ENCODE peak calls at places on chromosome 14, in five cellular contexts. V is body of pancreas; Y is breast epithelium; B is lung; R is CD8-positive, alpha-beta T cell. S is an unnamed sample.

GRCh38 chr14:101731187-101732080 is 30.1 kb upstream of the PPP2R5C start:
- DNase-seq in R (peak), V (peak), Y (peak), B (peak), S (peak)

GRCh38 chr14:89956294-89957009 is 725 bp downstream of the TDP1 start:
- DNase-seq in Y (peak), V (peak), R (peak), B (peak), S (peak)

GRCh38 chr14:51328089-51328941 is 88.3 kb downstream of the TMX1 start:
- DNase-seq in R (no peak), V (no peak), B (no peak), Y (peak), S (peak)

GRCh38 chr14:78598046-78598652 is 428.0 kb downstream of the NRXN3 start:
- DNase-seq in V (peak), B (peak), R (peak), Y (no peak), S (peak)

GRCh38 chr14:49857427-49858003 is 4.9 kb upstream of the NEMF start:
- DNase-seq in R (no peak), B (no peak), Y (no peak), V (no peak), S (no peak)

GRCh38 chr14:76584271-76584702 is 177.0 kb upstream of the VASH1 start:
- DNase-seq in R (no peak), Y (no peak), B (no peak), V (peak), S (peak)

GRCh38 chr14:70213721-70214282 is 25.1 kb upstream of the SLC8A3 start:
- DNase-seq in Y (no peak), R (no peak), B (no peak), V (no peak), S (no peak)

GRCh38 chr14:24630872-24631477 is 3.0 kb downstream of the GZMB start:
- DNase-seq in V (peak), B (peak), R (no peak), Y (peak), S (peak)

GRCh38 chr14:44163946-44164345 is 343.1 kb downstream of the FSCB start:
- DNase-seq in Y (no peak), B (no peak), R (no peak), V (no peak), S (no peak)

GRCh38 chr14:103629503-103630121 is 601 bp downstream of the KLC1 start:
- DNase-seq in Y (peak), R (peak), V (peak), B (peak), S (peak)

GRCh38 chr14:101489092-101489760 is 72.1 kb upstream of the DIO3 start:
- DNase-seq in R (peak), B (no peak), V (no peak), Y (no peak), S (no peak)

GRCh38 chr14:82725188-82725587 is 1191.5 kb upstream of the SEL1L start:
- DNase-seq in B (no peak), Y (no peak), V (no peak), R (no peak), S (no peak)

GRCh38 chr14:85296466-85297210 is 233.3 kb upstream of the FLRT2 start:
- DNase-seq in V (no peak), R (no peak), B (no peak), Y (no peak), S (no peak)

GRCh38 chr14:94571950-94572349 is 9.3 kb upstream of the SERPINA5 start:
- DNase-seq in B (no peak), Y (no peak), V (peak), R (no peak), S (no peak)

GRCh38 chr14:65791551-65791981 is 379.0 kb downstream of the FUT8 start:
- DNase-seq in V (no peak), R (no peak), Y (no peak), B (no peak), S (no peak)

GRCh38 chr14:49594347-49595089 is 4.2 kb upstream of the LRR1 start:
- DNase-seq in Y (no peak), R (no peak), B (peak), V (no peak), S (no peak)

GRCh38 chr14:32938719-32939253 is at the start of gene NPAS3:
- DNase-seq in R (no peak), V (peak), B (no peak), Y (no peak), S (no peak)

GRCh38 chr14:94612580-94613554 is 676 bp downstream of the SERPINA3 start:
- DNase-seq in Y (no peak), B (no peak), V (no peak), R (no peak), S (no peak)

GRCh38 chr14:67539116-67539515 is 6.0 kb downstream of the PLEKHH1 start:
- DNase-seq in B (no peak), V (no peak), R (no peak), Y (no peak), S (no peak)

GRCh38 chr14:78227466-78228077 is 57.4 kb downstream of the NRXN3 start:
- DNase-seq in V (no peak), B (no peak), Y (no peak), R (no peak), S (no peak)

GRCh38 chr14:56342419-56342901 is 224.2 kb downstream of the PELI2 start:
- DNase-seq in R (no peak), V (no peak), Y (no peak), B (no peak), S (no peak)

GRCh38 chr14:95562892-95563685 is 28.2 kb downstream of the GLRX5 start:
- DNase-seq in B (peak), Y (no peak), V (no peak), R (no peak), S (peak)

GRCh38 chr14:52106853-52107252 is 38.0 kb upstream of the NID2 start:
- DNase-seq in B (no peak), V (no peak), R (no peak), Y (no peak), S (no peak)

GRCh38 chr14:91349481-91350074 is 68.0 kb downstream of the CCDC88C start:
- DNase-seq in R (no peak), V (no peak), Y (no peak), B (no peak), S (no peak)

GRCh38 chr14:94907626-94908261 is 137.8 kb upstream of the GSC start:
- DNase-seq in B (no peak), Y (no peak), V (no peak), R (no peak), S (no peak)

GRCh38 chr14:21860172-21860571 is 186.6 kb upstream of the OR4E1 start:
- DNase-seq in R (no peak), Y (no peak), V (no peak), B (no peak), S (no peak)

GRCh38 chr14:96091149-96091693 is 52.1 kb downstream of the C14orf132 start:
- DNase-seq in V (no peak), Y (no peak), R (no peak), B (no peak), S (peak)

GRCh38 chr14:84961637-84962036 is 568.3 kb upstream of the FLRT2 start:
- DNase-seq in B (no peak), R (no peak), V (no peak), Y (no peak), S (no peak)

GRCh38 chr14:21978184-21978998 is 304.8 kb upstream of the OR4E1 start:
- DNase-seq in B (peak), R (peak), V (peak), Y (no peak), S (peak)

GRCh38 chr14:50210074-50210473 is 21.3 kb downstream of the SOS2 start:
- DNase-seq in R (no peak), V (no peak), B (no peak), Y (no peak), S (no peak)

GRCh38 chr14:77068515-77069200 is 29.4 kb upstream of the CIPC start:
- DNase-seq in V (no peak), R (no peak), B (no peak), Y (no peak), S (no peak)

GRCh38 chr14:34851395-34851794 is 23.8 kb downstream of the BAZ1A start:
- DNase-seq in B (no peak), V (no peak), R (no peak), Y (no peak), S (no peak)
- TF ChIP-seq CTCF in B (no peak), V (no peak), R (no peak), Y (no peak), S (no peak)

GRCh38 chr14:23530360-23531055 is 21.1 kb downstream of the ZFHX2 start:
- DNase-seq in B (no peak), V (no peak), Y (no peak), R (no peak), S (no peak)
- H3K27ac ChIP-seq in B (no peak), V (no peak), Y (no peak), R (no peak), S (no peak)

GRCh38 chr14:69002069-69002468 is 23.0 kb upstream of the ACTN1 start:
- DNase-seq in R (peak), V (peak), B (no peak), Y (no peak), S (no peak)
- TF ChIP-seq CTCF in R (no peak), V (peak), B (no peak), Y (peak), S (no peak)

DNA sequence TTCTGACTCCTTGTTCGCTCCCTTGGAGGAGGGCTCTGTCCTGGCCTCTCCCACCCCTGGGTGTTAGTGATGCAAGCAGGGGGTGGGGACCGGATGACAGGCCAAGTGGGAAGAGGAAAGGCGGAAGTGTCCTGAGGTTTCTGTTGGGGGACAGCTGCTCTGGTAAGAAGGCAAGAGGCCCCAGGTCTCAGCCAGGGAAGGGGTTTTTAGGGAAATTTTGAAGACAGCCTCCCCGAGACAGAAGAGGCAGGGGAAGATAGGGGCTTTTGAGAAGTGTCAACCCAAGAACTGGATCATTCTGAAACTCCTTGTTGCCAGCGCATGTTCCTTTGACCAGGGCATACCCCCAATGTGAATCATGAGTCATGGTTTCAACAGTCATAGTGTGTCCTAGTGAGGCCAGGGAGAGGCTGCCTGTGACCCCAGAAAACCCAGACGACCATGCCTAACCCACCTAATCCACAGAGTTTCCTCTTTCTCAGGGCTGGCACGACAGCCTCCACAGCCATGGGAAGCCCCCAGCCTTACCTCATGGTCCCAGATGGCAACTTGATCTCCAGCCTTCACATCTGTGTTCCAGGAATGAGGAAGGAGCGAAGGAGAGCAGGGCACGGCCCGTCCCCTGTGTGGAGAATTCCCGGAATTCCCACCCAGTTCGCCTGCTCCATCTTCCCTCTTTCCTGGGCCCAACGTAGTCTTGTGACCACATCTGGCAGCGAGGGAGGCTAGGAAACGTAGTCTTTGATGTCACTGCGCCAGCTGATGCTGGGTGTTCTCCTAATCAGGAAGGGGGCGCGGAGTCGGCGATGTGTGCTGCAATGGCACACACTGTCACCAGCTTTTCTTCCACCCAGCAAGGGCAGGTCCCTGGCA is 4.9 kb upstream of the GPR132 start:
- DNase-seq in V (no peak), Y (no peak), B (no peak), R (no peak), S (no peak)
- H3K27ac ChIP-seq in V (no peak), Y (no peak), B (peak), R (no peak), S (peak)

GRCh38 chr14:99995700-99996356 is 69.4 kb upstream of the EVL start:
- DNase-seq in R (peak), V (peak), B (peak), Y (no peak), S (peak)
- TF ChIP-seq CTCF in R (peak), V (peak), B (peak), Y (peak), S (peak)

DNA sequence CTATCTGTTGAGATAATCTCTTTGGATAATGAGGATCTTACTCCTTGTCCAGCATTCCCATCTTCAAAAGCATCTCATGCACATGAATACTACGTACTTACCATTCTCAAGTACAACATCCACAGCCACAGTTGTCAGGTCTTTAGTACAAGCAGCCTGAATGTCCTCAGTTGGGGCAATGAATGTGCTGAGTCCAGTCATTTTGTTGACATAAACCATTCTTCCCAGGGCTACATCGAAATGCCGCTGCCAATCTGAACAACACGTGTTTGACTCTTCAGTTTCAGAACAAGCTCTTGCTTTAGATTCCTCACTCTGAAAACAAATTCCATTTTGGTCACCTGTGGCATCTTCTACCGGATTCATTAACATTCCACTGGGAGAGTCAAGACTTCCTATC is 5.0 kb downstream of the MLH3 start:
- DNase-seq in V (no peak), Y (no peak), R (no peak), B (no peak), S (peak)
- H3K27ac ChIP-seq in V (no peak), Y (no peak), R (no peak), B (no peak), S (peak)

DNA sequence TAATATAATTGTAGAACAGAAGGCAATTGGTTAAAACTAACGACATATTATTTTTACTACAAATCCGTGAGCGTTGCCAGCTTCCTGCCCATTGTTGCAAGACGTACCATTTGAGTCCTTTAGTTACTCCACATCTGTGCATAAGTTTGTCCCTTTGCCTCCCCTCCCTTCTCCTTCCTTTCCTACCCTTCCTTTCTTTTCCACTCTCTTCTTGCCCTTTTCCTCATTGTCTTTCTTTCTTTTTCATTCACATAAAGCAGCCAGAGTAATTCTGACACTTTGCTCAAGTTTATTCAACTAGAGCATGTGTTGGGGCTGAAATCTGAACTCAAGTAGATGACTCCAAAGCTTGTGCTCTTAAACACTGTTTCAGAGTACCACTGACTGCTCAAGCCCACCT is 239.1 kb downstream of the FOXG1 start:
- DNase-seq in V (no peak), B (no peak), R (no peak), Y (no peak), S (no peak)
- TF ChIP-seq CTCF in V (no peak), B (no peak), R (no peak), Y (no peak), S (no peak)

GRCh38 chr14:72830786-72831583 is 62.9 kb downstream of the DPF3 start:
- DNase-seq in B (no peak), Y (no peak), R (no peak), V (no peak), S (peak)
- H3K27ac ChIP-seq in B (no peak), Y (no peak), R (no peak), V (no peak), S (no peak)

GRCh38 chr14:38056270-38056669 is 151.4 kb upstream of the SSTR1 start:
- DNase-seq in Y (no peak), V (no peak), R (no peak), B (no peak), S (no peak)
- TF ChIP-seq CTCF in Y (no peak), V (no peak), R (no peak), B (no peak), S (no peak)

GRCh38 chr14:61322011-61322798 is 826 bp downstream of the PRKCH start:
- DNase-seq in B (peak), R (peak), V (peak), Y (peak), S (peak)
- H3K27ac ChIP-seq in B (peak), R (peak), V (peak), Y (peak), S (peak)

S was measured in thyroid gland.